ENCODE peak calls at places on chromosomes 4 and X, in nine cellular contexts. G is right lobe of liver, U is endodermal cell, M is HuH-7.5, C is iris pigment epithelial cell, P is upper lobe of left lung, Q is GDM1, H is posterior cingulate gyrus, T is type B pancreatic cell. F is an unnamed sample.

GRCh38 chr4:184420881-184421416 is 53.4 kb downstream of the IRF2 start:
- DNase-seq in M (no peak), G (no peak), T (no peak), C (no peak), U (no peak), P (no peak), Q (no peak), H (no peak), F (no peak)

GRCh38 chr4:8221476-8221875 is 22.4 kb downstream of the SH3TC1 start:
- DNase-seq in Q (no peak), M (no peak), T (no peak), G (no peak), C (peak), P (no peak), H (no peak), U (no peak), F (no peak)

GRCh38 chr4:79996950-79997349 is 76.1 kb downstream of the ANTXR2 start:
- DNase-seq in C (no peak), G (no peak), U (no peak), T (no peak), P (no peak), H (no peak), Q (no peak), M (no peak), F (no peak)

GRCh38 chrX:108362026-108362425 is 76.2 kb downstream of the COL4A6 start:
- DNase-seq in U (no peak), Q (no peak), H (no peak), M (no peak), T (no peak), P (no peak), C (peak), G (no peak), F (no peak)

GRCh38 chr4:32318926-32319325 is 1598.8 kb downstream of the PCDH7 start:
- DNase-seq in C (no peak), P (peak), M (no peak), T (no peak), Q (no peak), G (no peak), H (no peak), U (no peak), F (no peak)

GRCh38 chrX:9416562-9417319 is 48.1 kb upstream of the TBL1X start:
- DNase-seq in Q (no peak), T (no peak), P (no peak), C (peak), H (no peak), U (no peak), M (no peak), G (no peak), F (no peak)

GRCh38 chr4:89615056-89615455 is 221.9 kb downstream of the SNCA start:
- DNase-seq in M (no peak), H (no peak), T (no peak), Q (no peak), U (no peak), G (no peak), C (no peak), P (no peak), F (no peak)

GRCh38 chr4:114423582-114423981 is 175.0 kb upstream of the UGT8 start:
- DNase-seq in Q (no peak), T (no peak), U (no peak), H (no peak), G (no peak), P (no peak), C (no peak), M (no peak), F (no peak)